ENCODE peak calls at places on chromosomes 13 and 19, in nine cellular contexts. Z is PC-3; Y is central memory CD8-positive, alpha-beta T cell; V is NCI-H774; X is stromal cell of bone marrow; G is NCI-H2081; U is fibroblast of mammary gland; E is GM20000; P is endothelial cell of umbilical vein. J is an unnamed sample.

GRCh38 chr19:51339687-51340656 is 2.0 kb downstream of the VSIG10L start:
- DNase-seq in Z (peak), Y (peak), V (peak), X (peak), G (no peak), U (peak), E (peak), P (peak), J (peak)

GRCh38 chr13:41130356-41130755 is 2.2 kb downstream of the KBTBD6 start:
- DNase-seq in Z (no peak), Y (no peak), V (no peak), X (no peak), G (no peak), U (peak), E (no peak), P (no peak), J (no peak)

GRCh38 chr13:40681341-40682051 is 15.1 kb upstream of the FOXO1 start:
- DNase-seq in Z (no peak), Y (no peak), V (no peak), X (no peak), G (no peak), U (no peak), E (no peak), P (peak), J (no peak)

GRCh38 chr13:75864718-75865117 is 228.6 kb downstream of the LMO7 start:
- DNase-seq in Z (peak), Y (no peak), V (no peak), X (peak), G (no peak), U (peak), E (no peak), P (no peak), J (no peak)

GRCh38 chr13:41900918-41901317 is 60.0 kb downstream of the VWA8 start:
- DNase-seq in Z (peak), Y (no peak), V (no peak), X (no peak), G (no peak), U (peak), E (no peak), P (no peak), J (no peak)

GRCh38 chr19:18100710-18101109 is 3.1 kb downstream of the MAST3 start:
- DNase-seq in Z (no peak), Y (no peak), V (no peak), X (no peak), G (no peak), U (peak), E (no peak), P (no peak), J (no peak)

GRCh38 chr19:43983912-43984686 is at the start of gene ZNF155:
- DNase-seq in Z (peak), Y (peak), V (peak), X (peak), G (peak), U (peak), E (peak), P (peak), J (peak)

GRCh38 chr19:37817180-37817911 is 38.0 kb upstream of the ZNF573 start:
- DNase-seq in Z (no peak), Y (no peak), V (peak), X (peak), G (no peak), U (peak), E (no peak), P (peak), J (no peak)

GRCh38 chr19:28292822-28293500 is 920.0 kb downstream of the UQCRFS1 start:
- DNase-seq in Z (no peak), Y (no peak), V (peak), X (no peak), G (no peak), U (no peak), E (no peak), P (peak), J (no peak)

GRCh38 chr19:23999821-24000610 is 85.3 kb downstream of the ZNF726 start:
- DNase-seq in Z (no peak), Y (no peak), V (no peak), X (no peak), G (no peak), U (no peak), E (no peak), P (no peak), J (no peak)

GRCh38 chr13:110337287-110337686 is 30.2 kb downstream of the COL4A2 start:
- DNase-seq in Z (no peak), Y (no peak), V (no peak), X (no peak), G (no peak), U (no peak), E (no peak), P (peak), J (no peak)

GRCh38 chr19:51668167-51668566 is 21.5 kb upstream of the SIGLEC14 start:
- DNase-seq in Z (no peak), Y (no peak), V (no peak), X (no peak), G (no peak), U (no peak), E (no peak), P (no peak), J (no peak)

GRCh38 chr13:40536443-40537113 is 129.9 kb downstream of the FOXO1 start:
- DNase-seq in Z (peak), Y (no peak), V (no peak), X (no peak), G (no peak), U (no peak), E (no peak), P (peak), J (no peak)

GRCh38 chr13:96003304-96003703 is 49.9 kb downstream of the UGGT2 start:
- DNase-seq in Z (peak), Y (no peak), V (no peak), X (peak), G (no peak), U (peak), E (no peak), P (peak), J (no peak)

GRCh38 chr19:56393119-56394012 is at the start of gene ZNF582:
- DNase-seq in Z (no peak), Y (peak), V (peak), X (peak), G (peak), U (peak), E (peak), P (peak), J (peak)

GRCh38 chr19:51735759-51736449 is 12.1 kb upstream of the HAS1 start:
- DNase-seq in Z (no peak), Y (no peak), V (no peak), X (peak), G (no peak), U (peak), E (no peak), P (no peak), J (no peak)

GRCh38 chr19:32570081-32570785 is 10.8 kb upstream of the PDCD5 start:
- DNase-seq in Z (peak), Y (peak), V (no peak), X (peak), G (peak), U (peak), E (peak), P (peak), J (no peak)

GRCh38 chr19:4575978-4576933 is 16.8 kb upstream of the SEMA6B start:
- DNase-seq in Z (peak), Y (peak), V (no peak), X (no peak), G (peak), U (peak), E (peak), P (peak), J (no peak)

GRCh38 chr19:10565028-10565566 is 713 bp downstream of the KRI1 start:
- DNase-seq in Z (peak), Y (no peak), V (no peak), X (no peak), G (peak), U (peak), E (peak), P (peak), J (no peak)

GRCh38 chr19:51607920-51608562 is 22.2 kb downstream of the SIGLEC5 start:
- DNase-seq in Z (peak), Y (no peak), V (no peak), X (peak), G (no peak), U (peak), E (peak), P (peak), J (no peak)

GRCh38 chr13:33330483-33330882 is 44.9 kb upstream of the STARD13 start:
- DNase-seq in Z (no peak), Y (no peak), V (no peak), X (no peak), G (no peak), U (no peak), E (no peak), P (no peak), J (no peak)

GRCh38 chr19:45340232-45340898 is at the start of gene KLC3:
- DNase-seq in Z (peak), Y (no peak), V (peak), X (no peak), G (peak), U (no peak), E (peak), P (no peak), J (no peak)

GRCh38 chr13:46947425-46948191 is 50.8 kb upstream of the HTR2A start:
- DNase-seq in Z (no peak), Y (no peak), V (no peak), X (no peak), G (no peak), U (no peak), E (no peak), P (no peak), J (no peak)

GRCh38 chr13:87153371-87153770 is 517.8 kb upstream of the SLITRK5 start:
- DNase-seq in Z (no peak), Y (no peak), V (no peak), X (no peak), G (no peak), U (no peak), E (no peak), P (no peak), J (no peak)

GRCh38 chr19:49434907-49435577 is 6.3 kb downstream of the SLC17A7 start:
- DNase-seq in Z (no peak), Y (no peak), V (no peak), X (no peak), G (no peak), U (no peak), E (no peak), P (no peak), J (no peak)

GRCh38 chr19:31231181-31231580 is 118.1 kb downstream of the TSHZ3 start:
- DNase-seq in Z (no peak), Y (no peak), V (no peak), X (no peak), G (no peak), U (no peak), E (no peak), P (no peak), J (no peak)

GRCh38 chr13:110629735-110630134 is 14.4 kb downstream of the NAXD start:
- DNase-seq in Z (no peak), Y (no peak), V (no peak), X (no peak), G (no peak), U (peak), E (no peak), P (no peak), J (no peak)

GRCh38 chr13:49302222-49302621 is 54.5 kb downstream of the CDADC1 start:
- DNase-seq in Z (no peak), Y (no peak), V (no peak), X (no peak), G (no peak), U (no peak), E (no peak), P (no peak), J (no peak)

J was measured in GM04503.